ENCODE peak calls at places on chromosomes 11 and 22, in four cellular contexts. O is DMS153, S is choroid plexus epithelial cell, U is NB4. D is an unnamed sample.

GRCh38 chr22:19803736-19804267 is 43.2 kb downstream of the TBX1 start:
- DNase-seq in O (no peak), S (no peak), U (no peak), D (no peak)

GRCh38 chr11:132186699-132187098 is 816.3 kb downstream of the NTM start:
- DNase-seq in O (no peak), S (no peak), U (no peak), D (no peak)

GRCh38 chr22:48647606-48648515 is 1179.8 kb downstream of the BRD1 start:
- DNase-seq in O (no peak), S (no peak), U (no peak), D (no peak)

GRCh38 chr22:46803031-46803880 is 40.8 kb downstream of the TBC1D22A start:
- DNase-seq in O (no peak), S (peak; percentile 49), U (peak; percentile 60), D (peak; percentile 38)

GRCh38 chr11:64809781-64810241 is 540 bp downstream of the MEN1 start:
- DNase-seq in O (no peak), S (peak; percentile 18), U (peak; percentile 42), D (peak; percentile 3)

GRCh38 chr11:94604496-94604895 is 37.3 kb downstream of the PIWIL4 start:
- DNase-seq in O (no peak), S (no peak), U (no peak), D (peak; percentile 10)

GRCh38 chr22:49210606-49211005 is 617.1 kb downstream of the BRD1 start:
- DNase-seq in O (no peak), S (no peak), U (no peak), D (no peak)

GRCh38 chr11:118186346-118187107 is 10.1 kb upstream of the SCN2B start:
- DNase-seq in O (no peak), S (no peak), U (peak; percentile 60), D (no peak)

GRCh38 chr22:37052386-37053309 is 1.1 kb downstream of the KCTD17 start:
- DNase-seq in O (no peak), S (no peak), U (no peak), D (no peak)

GRCh38 chr11:44748606-44749005 is 21.8 kb downstream of the TSPAN18 start:
- DNase-seq in O (no peak), S (no peak), U (no peak), D (no peak)

GRCh38 chr22:24330636-24331035 is 60.0 kb downstream of the SPECC1L start:
- DNase-seq in O (no peak), S (peak; percentile 26), U (no peak), D (peak; percentile 18)

GRCh38 chr11:122690801-122691649 is 35.5 kb downstream of the UBASH3B start:
- DNase-seq in O (no peak), S (peak; percentile 82), U (peak; percentile 91), D (peak; percentile 73)

GRCh38 chr22:20899827-20900423 is 17.3 kb upstream of the CRKL start:
- DNase-seq in O (no peak), S (no peak), U (peak; percentile 71), D (no peak)

GRCh38 chr22:21099578-21099977 is 53.8 kb downstream of the LRRC74B start:
- DNase-seq in O (no peak), S (no peak), U (no peak), D (no peak)

GRCh38 chr11:61793084-61793828 is 545 bp downstream of the FEN1 start:
- DNase-seq in O (no peak), S (no peak), U (peak; percentile 48), D (no peak)

GRCh38 chr11:69309800-69310280 is 15.9 kb downstream of the MYEOV start:
- DNase-seq in O (no peak), S (no peak), U (no peak), D (peak; percentile 45)

GRCh38 chr11:129804012-129804411 is 11.6 kb upstream of the TMEM45B start:
- DNase-seq in O (no peak), S (no peak), U (no peak), D (no peak)

GRCh38 chr11:587978-588380 is 11.7 kb downstream of the PHRF1 start:
- DNase-seq in O (no peak), S (peak; percentile 93), U (peak; percentile 93), D (peak; percentile 73)

GRCh38 chr11:24935059-24935458 is 438.2 kb downstream of the LUZP2 start:
- DNase-seq in O (no peak), S (peak; percentile 44), U (no peak), D (no peak)

GRCh38 chr11:36088234-36088975 is 144.5 kb downstream of the LDLRAD3 start:
- DNase-seq in O (no peak), S (no peak), U (no peak), D (peak; percentile 33)

GRCh38 chr11:112453601-112454577 is 193.2 kb upstream of the PLET1 start:
- DNase-seq in O (no peak), S (peak; percentile 47), U (peak; percentile 42), D (peak; percentile 38)

GRCh38 chr22:30308518-30309230 is 18.1 kb downstream of the TBC1D10A start:
- DNase-seq in O (no peak), S (peak; percentile 65), U (no peak), D (no peak)

GRCh38 chr11:33687733-33688479 is 12.7 kb downstream of the C11orf91 start:
- DNase-seq in O (peak; percentile 20), S (peak; percentile 89), U (peak; percentile 67), D (peak; percentile 86)

GRCh38 chr11:100932474-100933100 is 197.0 kb downstream of the PGR start:
- DNase-seq in O (no peak), S (peak; percentile 73), U (peak; percentile 16), D (peak; percentile 63)

GRCh38 chr11:73141309-73142127 is 600 bp downstream of the FCHSD2 start:
- DNase-seq in O (no peak), S (peak; percentile 78), U (peak; percentile 93), D (peak; percentile 80)

GRCh38 chr11:109075976-109076375 is 346.0 kb upstream of the C11orf87 start:
- DNase-seq in O (no peak), S (no peak), U (no peak), D (peak; percentile 23)